ENCODE peak calls at places on chromosomes 3 and 15, in five cellular contexts. S is activated CD8-positive, alpha-beta memory T cell treated with anti-CD3 and anti-CD28 coated beads for 24 hours; H is NCI-H774; O is GM23338; B is stimulated activated CD8-positive, alpha-beta memory T cell treated with anti-CD3 and anti-CD28 coated beads, Interleukin-7, amount 100 ng/mL, for 4 hours. Y is an unnamed sample.

GRCh38 chr3:150931710-150932109 is 26.5 kb upstream of the MINDY4B start:
- DNase-seq in B (no peak), H (no peak), S (no peak), O (no peak), Y (no peak)

GRCh38 chr15:96559087-96559486 is 228.6 kb downstream of the NR2F2 start:
- DNase-seq in O (no peak), H (no peak), S (no peak), B (no peak), Y (no peak)

GRCh38 chr3:171417137-171417536 is 43.1 kb downstream of the TNIK start:
- DNase-seq in O (no peak), H (no peak), S (no peak), B (no peak), Y (no peak)

GRCh38 chr3:49244589-49245205 is 32.3 kb downstream of the C3orf62 start:
- DNase-seq in S (no peak), B (no peak), O (no peak), H (no peak), Y (no peak)

GRCh38 chr3:66394261-66395249 is 106.3 kb downstream of the LRIG1 start:
- DNase-seq in B (no peak), H (no peak), S (no peak), O (no peak), Y (no peak)

GRCh38 chr3:39383913-39384664 is 919 bp downstream of the SLC25A38 start:
- DNase-seq in B (peak), O (peak), H (no peak), S (peak), Y (no peak)

GRCh38 chr3:124209426-124209825 is 217.5 kb upstream of the ROPN1 start:
- DNase-seq in O (no peak), B (no peak), H (no peak), S (no peak), Y (no peak)

GRCh38 chr3:71512000-71512399 is 71.5 kb downstream of the FOXP1 start:
- DNase-seq in S (peak), B (peak), O (peak), H (no peak), Y (no peak)

GRCh38 chr3:176650478-176650877 is 546.8 kb downstream of the TBL1XR1 start:
- DNase-seq in O (no peak), H (no peak), B (no peak), S (no peak), Y (no peak)

GRCh38 chr3:124298951-124299350 is 307.0 kb upstream of the ROPN1 start:
- DNase-seq in H (no peak), O (no peak), S (no peak), B (no peak), Y (no peak)

GRCh38 chr3:26484140-26484539 is 138.4 kb upstream of the LRRC3B start:
- DNase-seq in O (peak), S (no peak), B (no peak), H (no peak), Y (no peak)